ENCODE peak calls at places on chromosome 4, in four cellular contexts. V, L, S and I are unnamed samples.

GRCh38 chr4:77073106-77073858 is 2.5 kb downstream of the CCNI start:
- DNase-seq in V (no peak), L (no peak), S (no peak), I (no peak)

GRCh38 chr4:16939178-16939577 is 40.7 kb upstream of the LDB2 start:
- DNase-seq in V (no peak), L (no peak), S (no peak), I (no peak)

GRCh38 chr4:146981651-146982050 is 36.0 kb upstream of the TTC29 start:
- DNase-seq in V (no peak), L (no peak), S (no peak), I (no peak)

GRCh38 chr4:16597829-16598228 is 300.6 kb downstream of the LDB2 start:
- DNase-seq in V (no peak), L (no peak), S (no peak), I (no peak)

GRCh38 chr4:38868055-38868965 is 704 bp downstream of the FAM114A1 start:
- DNase-seq in V (peak), L (no peak), S (no peak), I (no peak)

GRCh38 chr4:103306870-103307345 is 108.8 kb upstream of the CENPE start:
- DNase-seq in V (peak), L (no peak), S (peak), I (peak)

GRCh38 chr4:71472946-71473345 is 134.1 kb downstream of the SLC4A4 start:
- DNase-seq in V (no peak), L (peak), S (no peak), I (no peak)

GRCh38 chr4:119024102-119024501 is 111.5 kb upstream of the MYOZ2 start:
- DNase-seq in V (no peak), L (no peak), S (no peak), I (no peak)